ENCODE peak calls at places on chromosomes 13 and 19, in six cellular contexts. T, P, M, V, N and D are unnamed samples.

GRCh38 chr13:45941261-45941660 is 89.7 kb upstream of the SIAH3 start:
- DNase-seq in V (no peak), N (no peak), P (no peak), M (no peak), T (no peak), D (no peak)

GRCh38 chr19:49333426-49334288 is 1.5 kb upstream of the CD37 start:
- DNase-seq in V (no peak), T (no peak), P (peak), N (no peak), M (no peak), D (no peak)

GRCh38 chr13:98997738-98998641 is 20.1 kb upstream of the DOCK9 start:
- DNase-seq in P (no peak), M (peak), T (no peak), N (peak), V (peak), D (peak)

GRCh38 chr13:37944476-37945442 is 75.2 kb upstream of the TRPC4 start:
- DNase-seq in T (no peak), N (no peak), V (peak), M (no peak), P (no peak), D (no peak)

GRCh38 chr19:33456845-33457220 is 64.8 kb downstream of the PEPD start:
- DNase-seq in M (no peak), T (no peak), V (no peak), P (no peak), N (no peak), D (no peak)

GRCh38 chr13:90757127-90757680 is 590.3 kb upstream of the MIR17HG start:
- DNase-seq in N (no peak), V (peak), T (no peak), M (no peak), P (no peak), D (no peak)

GRCh38 chr19:5968431-5969373 is 9.2 kb downstream of the RANBP3 start:
- DNase-seq in M (no peak), V (no peak), P (no peak), N (no peak), T (no peak), D (no peak)

GRCh38 chr19:14333101-14333871 is 48.0 kb upstream of the ADGRE5 start:
- DNase-seq in P (no peak), M (no peak), T (no peak), V (no peak), N (no peak), D (peak)

GRCh38 chr19:38733493-38734175 is 10.6 kb downstream of the CAPN12 start:
- DNase-seq in N (no peak), T (no peak), M (no peak), V (no peak), P (no peak), D (peak)

GRCh38 chr13:20901668-20902437 is 693 bp downstream of the XPO4 start:
- DNase-seq in V (peak), M (peak), P (peak), N (no peak), T (no peak), D (peak)

GRCh38 chr13:70043685-70044084 is 63.9 kb upstream of the ATXN8OS start:
- DNase-seq in V (peak), M (no peak), P (no peak), N (no peak), T (no peak), D (no peak)

GRCh38 chr19:52566588-52566987 is 3.5 kb upstream of the ZNF701 start:
- DNase-seq in T (peak), M (no peak), V (peak), P (no peak), N (no peak), D (peak)

GRCh38 chr13:43154083-43154739 is 130.8 kb downstream of the DNAJC15 start:
- DNase-seq in M (no peak), T (peak), V (no peak), P (no peak), N (no peak), D (no peak)

GRCh38 chr13:67343777-67344176 is 113.6 kb upstream of the PCDH9 start:
- DNase-seq in T (no peak), V (no peak), M (no peak), P (no peak), N (peak), D (no peak)

GRCh38 chr13:32267836-32268439 is 47.2 kb downstream of the ZAR1L start:
- DNase-seq in T (no peak), V (no peak), P (peak), M (no peak), N (peak), D (peak)

GRCh38 chr19:29514525-29515232 is 11.1 kb upstream of the VSTM2B start:
- DNase-seq in V (no peak), T (no peak), M (no peak), P (no peak), N (no peak), D (no peak)

GRCh38 chr13:110869805-110870706 is 44.8 kb downstream of the ANKRD10 start:
- DNase-seq in T (peak), P (no peak), V (peak), M (no peak), N (peak), D (peak)

GRCh38 chr13:65505941-65506340 is 1724.2 kb downstream of the PCDH9 start:
- DNase-seq in T (no peak), M (no peak), P (no peak), V (no peak), N (no peak), D (no peak)

GRCh38 chr13:24605923-24606372 is 74.3 kb upstream of the ATP12A start:
- DNase-seq in V (peak), T (peak), N (no peak), P (no peak), M (peak), D (peak)

GRCh38 chr19:45879055-45879454 is 6.9 kb downstream of the IRF2BP1 start:
- DNase-seq in T (no peak), V (no peak), P (no peak), M (no peak), N (no peak), D (no peak)

GRCh38 chr19:51084505-51084904 is 1.8 kb upstream of the KLK14 start:
- DNase-seq in P (no peak), M (no peak), N (no peak), V (no peak), T (no peak), D (no peak)

GRCh38 chr13:25882732-25883357 is 169.0 kb downstream of the SHISA2 start:
- DNase-seq in N (peak), V (peak), M (peak), T (no peak), P (no peak), D (peak)

GRCh38 chr13:106318941-106319411 is 216.5 kb downstream of the EFNB2 start:
- DNase-seq in P (no peak), T (peak), N (no peak), V (peak), M (no peak), D (peak)

GRCh38 chr13:57629391-57629804 is 2.1 kb upstream of the PCDH17 start:
- DNase-seq in T (no peak), P (no peak), M (peak), V (no peak), N (no peak), D (no peak)

GRCh38 chr19:55366790-55367189 is 3.5 kb downstream of the IL11 start:
- DNase-seq in M (no peak), V (no peak), N (no peak), P (no peak), T (no peak), D (no peak)

GRCh38 chr19:10654610-10655456 is 687 bp downstream of the ILF3 start:
- DNase-seq in T (peak), P (peak), M (peak), V (no peak), N (peak), D (peak)

GRCh38 chr13:33927315-33927714 is 109.4 kb downstream of the RFC3 start:
- DNase-seq in T (no peak), N (no peak), M (no peak), V (peak), P (no peak), D (peak)

GRCh38 chr19:30666301-30666803 is 294.2 kb downstream of the ZNF536 start:
- DNase-seq in M (peak), T (peak), V (no peak), P (peak), N (no peak), D (peak)